ENCODE peak calls at places on chromosomes 13 and 19, in seven cellular contexts. P is hepatocyte, E is OCI-LY7, R is HepG2, S is H1, W is neuronal stem cell, F is fibroblast of lung. I is an unnamed sample.
A peak's percentile ranks its signal among the peaks of the same experiment; 100 is the strongest.

GRCh38 chr13:20703785-20704458 is 423 bp downstream of the IL17D start:
- DNase-seq in P (peak; percentile 94), E (peak; percentile 90), R (peak; percentile 58), S (no peak), W (peak; percentile 67), F (peak; percentile 77), I (peak; percentile 92)

GRCh38 chr19:4589579-4590410 is 30.3 kb upstream of the SEMA6B start:
- DNase-seq in P (peak; percentile 53), E (peak; percentile 58), R (peak; percentile 65), S (no peak), W (no peak), F (no peak), I (peak; percentile 73)

GRCh38 chr13:28128926-28129325 is 9.4 kb upstream of the PAN3 start:
- DNase-seq in P (no peak), E (no peak), R (no peak), S (no peak), W (no peak), F (no peak), I (no peak)

GRCh38 chr13:66644855-66645460 is 585.2 kb downstream of the PCDH9 start:
- DNase-seq in P (no peak), E (no peak), R (no peak), S (no peak), W (no peak), F (no peak), I (no peak)

GRCh38 chr19:3276341-3276799 is 51.9 kb downstream of the CELF5 start:
- DNase-seq in P (peak; percentile 72), E (peak; percentile 74), R (peak; percentile 60), S (peak; percentile 95), W (no peak), F (no peak), I (no peak)

GRCh38 chr13:46198794-46199193 is 12.9 kb upstream of the LRRC63 start:
- DNase-seq in P (no peak), E (no peak), R (no peak), S (no peak), W (no peak), F (no peak), I (no peak)

GRCh38 chr13:114130708-114131580 is 1.5 kb downstream of the RASA3 start:
- DNase-seq in P (peak; percentile 57), E (no peak), R (no peak), S (no peak), W (no peak), F (peak; percentile 94), I (peak; percentile 64)

GRCh38 chr19:9913237-9914000 is 22.9 kb downstream of the OLFM2 start:
- DNase-seq in P (peak; percentile 67), E (no peak), R (no peak), S (no peak), W (no peak), F (no peak), I (no peak)

GRCh38 chr19:35247526-35248309 is 1.1 kb upstream of the LSR start:
- DNase-seq in P (peak; percentile 94), E (peak; percentile 92), R (peak; percentile 87), S (peak; percentile 92), W (peak; percentile 88), F (no peak), I (no peak)

GRCh38 chr13:99812611-99813010 is 159.0 kb downstream of the ZIC5 start:
- DNase-seq in P (no peak), E (no peak), R (no peak), S (no peak), W (no peak), F (peak; percentile 71), I (no peak)

GRCh38 chr13:114155923-114156883 is 22.9 kb upstream of the CFAP97D2 start:
- DNase-seq in P (no peak), E (no peak), R (no peak), S (no peak), W (no peak), F (no peak), I (no peak)

GRCh38 chr13:33678084-33678483 is 139.9 kb upstream of the RFC3 start:
- DNase-seq in P (no peak), E (no peak), R (no peak), S (no peak), W (no peak), F (no peak), I (peak; percentile 82)

GRCh38 chr13:34037636-34038325 is 219.8 kb downstream of the RFC3 start:
- DNase-seq in P (no peak), E (peak; percentile 47), R (no peak), S (no peak), W (no peak), F (peak; percentile 39), I (no peak)

GRCh38 chr19:8065489-8066261 is 13.1 kb downstream of the CCL25 start:
- DNase-seq in P (no peak), E (no peak), R (no peak), S (no peak), W (no peak), F (no peak), I (no peak)

GRCh38 chr13:69280399-69280798 is 827.2 kb upstream of the ATXN8OS start:
- DNase-seq in P (no peak), E (no peak), R (no peak), S (no peak), W (no peak), F (no peak), I (no peak)

GRCh38 chr19:709196-709964 is 645 bp downstream of the PALM start:
- DNase-seq in P (peak; percentile 42), E (no peak), R (no peak), S (no peak), W (no peak), F (no peak), I (no peak)

GRCh38 chr19:10246511-10246910 is 5.5 kb upstream of the MRPL4 start:
- DNase-seq in P (no peak), E (peak; percentile 66), R (no peak), S (no peak), W (no peak), F (no peak), I (peak; percentile 70)

GRCh38 chr13:94325148-94325528 is 154.3 kb downstream of the DCT start:
- DNase-seq in P (no peak), E (no peak), R (no peak), S (no peak), W (no peak), F (no peak), I (no peak)

GRCh38 chr13:93745884-93746283 is 519.3 kb downstream of the GPC6 start:
- DNase-seq in P (no peak), E (no peak), R (peak; percentile 13), S (no peak), W (no peak), F (peak; percentile 70), I (no peak)

GRCh38 chr13:80360298-80360827 is 19.4 kb upstream of the SPRY2 start:
- DNase-seq in P (no peak), E (no peak), R (no peak), S (no peak), W (no peak), F (peak; percentile 17), I (no peak)

GRCh38 chr19:6717441-6717971 is 2.9 kb downstream of the C3 start:
- DNase-seq in P (no peak), E (no peak), R (no peak), S (no peak), W (no peak), F (peak; percentile 12), I (no peak)

GRCh38 chr13:24459234-24459633 is 53.3 kb downstream of the PARP4 start:
- DNase-seq in P (no peak), E (no peak), R (no peak), S (no peak), W (no peak), F (peak; percentile 56), I (no peak)

GRCh38 chr13:85970727-85971126 is 171.5 kb upstream of the SLITRK6 start:
- DNase-seq in P (no peak), E (no peak), R (no peak), S (no peak), W (no peak), F (no peak), I (peak; percentile 60)

GRCh38 chr19:45440873-45441654 is 17.3 kb upstream of the ERCC1 start:
- DNase-seq in P (peak; percentile 43), E (no peak), R (no peak), S (no peak), W (no peak), F (peak; percentile 50), I (no peak)
- H2AFZ ChIP-seq in P (no peak overlapping the region), E (no peak overlapping the region), R (no peak overlapping the region), S (no peak overlapping the region), W (peak overlapping the region; percentile 18), F (no peak overlapping the region), I (no peak overlapping the region)

GRCh38 chr13:39930060-39930459 is 274.6 kb downstream of the COG6 start:
- DNase-seq in P (no peak), E (no peak), R (no peak), S (no peak), W (no peak), F (no peak), I (no peak)
- H3K4me1 ChIP-seq in P (no peaks in the 10 kb centered on the region), E (peaks cover 12% of the 10 kb centered on the region), R (peaks cover 7% of the 10 kb centered on the region), S (peaks cover 3% of the 10 kb centered on the region), W (no peaks in the 10 kb centered on the region), F (no peaks in the 10 kb centered on the region), I (no peaks in the 10 kb centered on the region)

DNA sequence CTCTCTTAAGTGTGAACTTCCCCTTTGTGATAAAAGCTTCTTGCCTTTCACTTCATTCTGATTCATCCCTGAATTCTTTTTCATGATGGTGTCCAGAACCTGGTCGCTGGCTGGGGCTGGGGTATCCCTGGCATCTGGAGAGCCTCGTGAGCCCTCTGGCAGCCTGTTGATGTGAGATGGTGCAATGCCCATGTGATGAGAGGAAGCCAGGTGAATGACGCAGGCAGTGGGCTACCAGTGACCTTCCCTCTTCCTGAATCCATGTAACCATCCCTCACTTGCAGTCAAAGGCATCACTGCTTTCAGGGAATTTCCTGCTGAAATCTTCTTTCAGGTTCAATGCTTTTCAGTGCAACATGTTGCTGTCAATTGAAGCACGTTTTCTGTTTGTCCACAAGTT is 158.6 kb upstream of the SLC10A2 start:
- DNase-seq in P (no peak), E (no peak), R (no peak), S (no peak), W (no peak), F (no peak), I (no peak)
- H2AFZ ChIP-seq in P (no peak overlapping the region), E (no peak overlapping the region), R (no peak overlapping the region), S (no peak overlapping the region), W (no peak overlapping the region), F (no peak overlapping the region), I (no peak overlapping the region)

DNA sequence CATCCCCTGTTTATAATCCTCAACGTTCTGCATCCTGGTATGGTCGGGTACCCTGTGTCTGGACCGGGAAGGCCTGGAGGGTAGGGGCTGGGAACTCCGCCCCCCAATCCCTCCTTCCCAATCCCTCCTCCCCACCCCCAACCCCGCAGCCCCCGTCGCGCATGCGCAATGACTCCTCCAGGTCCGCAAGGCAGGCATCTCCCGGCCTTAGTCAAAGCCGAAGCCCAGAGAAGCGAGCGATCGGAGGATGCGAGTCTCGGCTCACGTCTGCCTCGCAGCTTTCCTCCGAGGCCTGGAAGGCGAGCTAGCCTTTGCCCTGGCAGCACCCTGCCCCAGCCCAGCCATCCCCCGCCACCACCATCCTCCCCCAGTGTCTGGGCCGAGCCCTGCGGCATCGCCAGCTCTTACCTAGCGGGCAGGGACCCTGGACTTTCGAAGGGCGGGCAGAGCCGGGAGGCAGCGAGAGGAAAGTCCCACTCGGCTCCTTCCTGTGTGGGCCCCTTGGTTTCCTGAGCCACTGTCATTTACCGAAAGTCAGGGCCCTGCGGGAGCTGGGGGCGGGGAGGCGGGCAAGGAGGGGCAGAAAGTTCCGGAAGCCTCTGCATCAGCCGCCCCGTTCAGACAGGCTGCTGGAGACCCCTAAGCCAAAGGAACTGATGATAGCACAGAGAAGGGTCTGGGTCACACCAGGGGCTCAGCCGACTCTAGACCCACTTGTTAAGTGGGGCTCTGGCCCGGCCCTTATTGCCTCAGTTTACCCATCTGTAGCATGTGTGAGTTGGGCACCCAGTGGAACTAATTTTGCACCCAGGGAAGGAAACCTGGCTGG is at the start of gene JAK3:
- DNase-seq in P (peak; percentile 82), E (peak; percentile 87), R (peak; percentile 59), S (peak; percentile 75), W (peak; percentile 79), F (peak; percentile 52), I (peak; percentile 76)
- H3K4me1 ChIP-seq in P (no peaks in the 10 kb centered on the region), E (peaks cover 49% of the 10 kb centered on the region), R (peaks cover 43% of the 10 kb centered on the region), S (no peaks in the 10 kb centered on the region), W (peaks cover 3% of the 10 kb centered on the region), F (no peaks in the 10 kb centered on the region), I (peaks cover 16% of the 10 kb centered on the region)

I was measured in Karpas-422.